ENCODE peak calls at places on chromosomes 7 and 10, in eight cellular contexts. B is uterus; P is colonic mucosa; Z is neural crest cell; K is progenitor cell of endocrine pancreas; U is AG10803; M is CD4-positive, alpha-beta T cell; W is BJ. O is an unnamed sample.

GRCh38 chr7:148515237-148515636 is 75.3 kb upstream of the C7orf33 start:
- DNase-seq in K (no peak), P (no peak), M (no peak), U (no peak), W (no peak), Z (no peak), B (no peak), O (no peak)

GRCh38 chr7:47776335-47776734 is 171.9 kb downstream of the PKD1L1 start:
- DNase-seq in B (no peak), M (no peak), Z (no peak), W (no peak), K (no peak), P (no peak), U (no peak), O (no peak)

GRCh38 chr10:59674211-59674836 is 35.3 kb downstream of the SLC16A9 start:
- DNase-seq in B (peak; percentile 28), U (peak; percentile 33), M (no peak), W (peak; percentile 3), K (no peak), Z (no peak), P (peak; percentile 68), O (no peak)

GRCh38 chr7:92882760-92883159 is 46.4 kb upstream of the CDK6 start:
- DNase-seq in W (no peak), B (no peak), P (no peak), M (no peak), Z (no peak), U (no peak), K (no peak), O (no peak)

GRCh38 chr7:154997840-154998370 is 5.0 kb downstream of the PAXIP1 start:
- DNase-seq in M (no peak), W (no peak), B (no peak), K (no peak), Z (no peak), P (no peak), U (no peak), O (no peak)

GRCh38 chr10:93921338-93921737 is 27.6 kb downstream of the SLC35G1 start:
- DNase-seq in B (no peak), W (no peak), K (no peak), M (peak; percentile 33), U (no peak), Z (no peak), P (peak; percentile 35), O (peak; percentile 27)

GRCh38 chr7:84237533-84238173 is 43.1 kb upstream of the SEMA3A start:
- DNase-seq in W (peak; percentile 70), Z (no peak), U (peak; percentile 78), B (no peak), K (no peak), P (no peak), M (no peak), O (no peak)

GRCh38 chr10:74244097-74244685 is 93.2 kb downstream of the ADK start:
- DNase-seq in K (no peak), W (no peak), M (no peak), U (peak; percentile 62), P (peak; percentile 22), B (no peak), Z (no peak), O (no peak)

GRCh38 chr7:23454880-23455526 is 15.3 kb downstream of the IGF2BP3 start:
- DNase-seq in K (no peak), U (no peak), W (no peak), M (no peak), P (no peak), B (no peak), Z (no peak), O (no peak)

GRCh38 chr10:101133489-101134298 is 2.6 kb downstream of the TLX1 start:
- DNase-seq in K (no peak), W (no peak), B (no peak), U (no peak), M (no peak), P (no peak), Z (no peak), O (no peak)

GRCh38 chr10:100522107-100522811 is 2.6 kb upstream of the SEC31B start:
- DNase-seq in B (no peak), K (no peak), P (no peak), M (no peak), W (no peak), U (no peak), Z (no peak), O (no peak)

GRCh38 chr7:97735075-97735474 is 3.2 kb downstream of the TAC1 start:
- DNase-seq in K (no peak), M (no peak), B (no peak), W (no peak), Z (no peak), U (no peak), P (no peak), O (no peak)

GRCh38 chr7:51455948-51456347 is 139.3 kb upstream of the COBL start:
- DNase-seq in K (no peak), Z (no peak), P (no peak), M (no peak), W (no peak), U (no peak), B (no peak), O (no peak)

GRCh38 chr10:103451091-103451801 is 924 bp downstream of the CALHM2 start:
- DNase-seq in P (peak; percentile 53), W (no peak), M (peak; percentile 49), U (peak; percentile 65), K (no peak), B (peak; percentile 78), Z (no peak), O (no peak)

GRCh38 chr7:83469076-83469475 is 179.9 kb downstream of the SEMA3E start:
- DNase-seq in W (peak; percentile 21), B (no peak), M (no peak), U (peak; percentile 43), P (no peak), K (no peak), Z (no peak), O (no peak)

GRCh38 chr10:124725171-124725631 is 19.0 kb downstream of the FAM53B start:
- DNase-seq in M (no peak), U (no peak), B (peak; percentile 10), W (no peak), K (no peak), Z (no peak), P (no peak), O (no peak)

GRCh38 chr10:70493660-70494234 is 15.2 kb downstream of the PALD1 start:
- DNase-seq in M (no peak), B (no peak), P (peak; percentile 36), U (no peak), W (no peak), K (peak; percentile 26), Z (peak; percentile 41), O (peak; percentile 67)

GRCh38 chr7:8133955-8134733 is 127.8 kb downstream of the ICA1 start:
- DNase-seq in Z (no peak), M (no peak), B (no peak), P (no peak), U (no peak), W (no peak), K (no peak), O (no peak)

GRCh38 chr7:47772492-47772891 is 175.8 kb downstream of the PKD1L1 start:
- DNase-seq in U (no peak), Z (no peak), B (no peak), W (no peak), P (no peak), M (no peak), K (no peak), O (no peak)

GRCh38 chr7:140810830-140811556 is 113.7 kb downstream of the BRAF start:
- DNase-seq in P (peak; percentile 66), U (peak; percentile 63), M (peak; percentile 30), K (peak; percentile 33), W (peak; percentile 5), B (peak; percentile 25), Z (peak; percentile 73), O (peak; percentile 72)
- TF ChIP-seq CTCF in P (peak; percentile 55), U (peak; percentile 82), M (peak; percentile 81), K (peak; percentile 79), W (peak; percentile 71), B (peak; percentile 73), Z (peak; percentile 90), O (peak; percentile 74)

GRCh38 chr7:70352088-70352487 is 753.8 kb downstream of the AUTS2 start:
- DNase-seq in P (no peak), M (no peak), Z (no peak), B (no peak), U (no peak), K (no peak), W (no peak), O (no peak)
- TF ChIP-seq CTCF in P (no peak), M (no peak), Z (no peak), B (no peak), U (no peak), K (no peak), W (no peak), O (no peak)

DNA sequence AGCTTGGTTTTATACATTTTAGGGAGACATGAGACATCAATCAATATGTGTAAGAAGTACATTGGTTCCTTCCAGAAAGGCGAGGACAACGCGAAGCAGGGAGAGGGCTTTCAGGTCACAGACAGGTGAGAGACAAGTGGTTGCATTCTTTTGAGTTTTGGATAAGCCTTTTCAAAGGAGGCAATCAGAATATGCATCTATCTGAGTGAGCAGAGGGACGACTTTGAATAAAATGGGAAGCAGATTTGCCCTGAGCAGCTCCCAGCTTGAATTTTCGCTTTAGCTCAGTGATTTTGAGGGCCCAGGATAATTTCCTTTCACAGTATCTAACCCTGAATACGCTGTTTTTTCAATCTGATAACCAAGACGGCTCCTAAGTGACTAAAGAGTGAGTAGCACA is 82.5 kb upstream of the MYO3A start:
- DNase-seq in K (no peak), M (no peak), U (no peak), Z (no peak), P (no peak), W (no peak), B (no peak), O (no peak)
- TF ChIP-seq CTCF in K (no peak), M (no peak), U (no peak), Z (no peak), P (no peak), W (no peak), B (no peak), O (no peak)

DNA sequence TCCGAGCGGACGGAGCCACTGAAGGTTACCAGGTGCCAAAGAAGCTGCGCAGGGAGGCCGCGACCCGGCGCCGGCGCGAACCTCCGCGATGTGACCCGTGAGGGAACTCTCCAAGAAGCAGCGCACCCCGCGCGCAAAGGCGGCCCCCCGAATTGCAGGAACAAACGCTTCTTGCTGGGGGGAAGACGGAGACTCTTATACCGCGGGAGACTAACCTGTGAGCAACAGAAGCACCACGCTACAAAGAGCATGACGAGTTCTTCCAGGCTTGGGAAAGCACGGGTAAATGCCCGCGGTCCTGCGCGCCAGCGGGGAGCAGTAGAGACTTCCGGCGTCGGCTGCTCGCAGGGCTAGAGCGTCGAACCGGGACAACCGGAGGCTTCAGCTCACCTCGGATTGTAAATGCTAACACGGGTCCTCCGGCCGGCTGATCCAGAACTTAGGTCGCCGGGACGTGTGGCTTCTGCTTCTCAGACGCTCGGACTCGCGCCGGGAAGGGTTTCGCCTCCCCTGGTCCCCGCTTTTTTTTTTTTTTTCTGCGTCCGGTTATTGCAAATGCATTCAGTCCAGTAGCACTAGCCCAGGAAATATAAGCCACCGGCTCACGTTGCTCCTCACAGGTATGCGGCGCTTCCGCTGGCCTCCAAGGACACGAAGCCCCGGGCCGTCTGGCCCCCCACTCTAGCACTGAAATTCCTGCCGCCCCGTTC is at the start of gene COA1:
- DNase-seq in Z (peak; percentile 72), W (peak; percentile 53), U (peak; percentile 93), P (peak; percentile 89), K (peak; percentile 56), M (peak; percentile 73), B (peak; percentile 86), O (peak; percentile 75)
- TF ChIP-seq CTCF in Z (peak; percentile 15), W (peak; percentile 19), U (no peak), P (no peak), K (peak; percentile 24), M (no peak), B (no peak), O (no peak)

O was measured in endothelial cell.